ENCODE peak calls at places on chromosomes 16 and 17, in seven cellular contexts. I is upper lobe of right lung; R is small intestine; V is ovary; H is CD4-positive, alpha-beta memory T cell; C is cardiac muscle cell; P is HCT116. U is an unnamed sample.

GRCh38 chr17:55202906-55203305 is 61.9 kb upstream of the HLF start:
- DNase-seq in I (no peak), R (no peak), V (no peak), H (no peak), C (no peak), P (no peak), U (no peak)

GRCh38 chr16:18800674-18801196 is 614 bp downstream of the ARL6IP1 start:
- DNase-seq in I (no peak), R (no peak), V (no peak), H (no peak), C (peak; percentile 29), P (no peak), U (peak; percentile 32)

GRCh38 chr17:2689411-2690164 is 22.0 kb downstream of the CLUH start:
- DNase-seq in I (peak; percentile 68), R (no peak), V (peak; percentile 48), H (peak; percentile 41), C (no peak), P (no peak), U (no peak)

GRCh38 chr16:22419908-22420307 is 45.5 kb upstream of the CDR2 start:
- DNase-seq in I (no peak), R (no peak), V (no peak), H (no peak), C (no peak), P (no peak), U (no peak)

GRCh38 chr17:69864531-69864930 is 210.5 kb upstream of the KCNJ16 start:
- DNase-seq in I (no peak), R (no peak), V (no peak), H (no peak), C (no peak), P (no peak), U (no peak)

GRCh38 chr16:73202176-73202729 is 154.3 kb upstream of the ZFHX3 start:
- DNase-seq in I (no peak), R (peak; percentile 90), V (no peak), H (no peak), C (peak; percentile 92), P (no peak), U (no peak)

GRCh38 chr16:57528499-57529323 is 7.7 kb downstream of the CCDC102A start:
- DNase-seq in I (peak; percentile 61), R (peak; percentile 89), V (peak; percentile 42), H (no peak), C (no peak), P (no peak), U (no peak)

GRCh38 chr16:17501321-17501720 is 30.6 kb upstream of the XYLT1 start:
- DNase-seq in I (no peak), R (no peak), V (no peak), H (no peak), C (no peak), P (no peak), U (no peak)

GRCh38 chr16:20899503-20900298 is 457 bp downstream of the DCUN1D3 start:
- DNase-seq in I (no peak), R (peak; percentile 29), V (no peak), H (no peak), C (no peak), P (no peak), U (no peak)

GRCh38 chr16:27195941-27196595 is 7.3 kb upstream of the KDM8 start:
- DNase-seq in I (no peak), R (peak; percentile 77), V (no peak), H (peak; percentile 86), C (no peak), P (no peak), U (no peak)

GRCh38 chr16:66222756-66223155 is 143.7 kb upstream of the CDH5 start:
- DNase-seq in I (no peak), R (no peak), V (no peak), H (no peak), C (no peak), P (no peak), U (no peak)

GRCh38 chr16:88634994-88635670 is 3.2 kb upstream of the IL17C start:
- DNase-seq in I (no peak), R (no peak), V (no peak), H (no peak), C (no peak), P (no peak), U (no peak)

GRCh38 chr16:81548901-81549546 is 104.4 kb downstream of the CMIP start:
- DNase-seq in I (no peak), R (peak; percentile 98), V (no peak), H (no peak), C (no peak), P (no peak), U (no peak)

GRCh38 chr16:69497876-69498596 is 67.7 kb upstream of the NFAT5 start:
- DNase-seq in I (no peak), R (no peak), V (no peak), H (no peak), C (no peak), P (no peak), U (no peak)

GRCh38 chr16:66899945-66900688 is 18.6 kb downstream of the CDH16 start:
- DNase-seq in I (peak; percentile 87), R (peak; percentile 95), V (peak; percentile 95), H (no peak), C (peak; percentile 84), P (no peak), U (peak; percentile 86)

GRCh38 chr16:72198641-72199250 is 26.8 kb upstream of the PMFBP1 start:
- DNase-seq in I (no peak), R (no peak), V (no peak), H (no peak), C (no peak), P (no peak), U (no peak)

GRCh38 chr17:79749958-79750357 is 19.2 kb downstream of the ENPP7 start:
- DNase-seq in I (no peak), R (no peak), V (no peak), H (no peak), C (no peak), P (no peak), U (no peak)

GRCh38 chr17:79711715-79712305 is 18.9 kb upstream of the ENPP7 start:
- DNase-seq in I (no peak), R (peak; percentile 69), V (no peak), H (no peak), C (no peak), P (no peak), U (no peak)

GRCh38 chr17:35841505-35841904 is 27.2 kb downstream of the HEATR9 start:
- DNase-seq in I (no peak), R (no peak), V (no peak), H (no peak), C (peak; percentile 42), P (no peak), U (no peak)

DNA sequence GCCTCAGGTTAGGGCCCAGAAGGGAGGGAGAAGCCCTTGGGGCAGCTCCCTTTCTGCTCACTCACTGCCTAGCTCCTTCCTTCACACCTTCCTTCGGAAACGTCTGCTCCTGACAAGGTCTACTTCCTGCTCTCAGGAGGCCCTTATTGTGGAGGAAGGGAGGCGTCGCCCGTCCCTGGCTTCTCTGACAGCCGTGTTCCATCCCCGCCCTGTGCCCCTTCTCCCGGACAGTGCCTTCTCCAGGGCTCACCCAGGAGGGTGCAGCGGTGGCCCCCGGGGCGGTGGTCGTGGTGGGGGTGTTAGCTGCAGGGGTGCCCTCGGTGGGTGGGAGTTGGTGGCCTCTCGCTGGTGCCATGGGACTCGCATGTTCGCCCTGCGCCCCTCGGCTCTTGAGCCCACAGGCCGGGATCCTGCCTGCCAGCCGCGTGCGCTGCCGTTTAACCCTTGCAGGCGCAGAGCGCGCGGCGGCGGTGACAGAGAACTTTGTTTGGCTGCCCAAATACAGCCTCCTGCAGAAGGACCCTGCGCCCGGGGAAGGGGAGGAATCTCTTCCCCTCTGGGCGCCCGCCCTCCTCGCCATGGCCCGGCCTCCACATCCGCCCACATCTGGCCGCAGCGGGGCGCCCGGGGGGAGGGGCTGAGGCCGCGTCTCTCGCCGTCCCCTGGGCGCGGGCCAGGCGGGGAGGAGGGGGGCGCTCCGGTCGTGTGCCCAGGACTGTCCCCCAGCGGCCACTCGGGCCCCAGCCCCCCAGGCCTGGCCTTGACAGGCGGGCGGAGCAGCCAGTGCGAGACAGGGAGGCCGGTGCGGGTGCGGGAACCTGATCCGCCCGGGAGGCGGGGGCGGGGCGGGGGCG is 231.9 kb downstream of the SEC14L1 start:
- DNase-seq in I (peak; percentile 90), R (peak; percentile 77), V (peak; percentile 92), H (peak; percentile 74), C (peak; percentile 91), P (no peak), U (peak; percentile 98)
- H3K4me1 ChIP-seq in I (peaks cover 65% of the 10 kb centered on the region), R (peaks cover 6% of the 10 kb centered on the region), V (peaks cover 41% of the 10 kb centered on the region), H (peaks cover 66% of the 10 kb centered on the region), C (peaks cover 36% of the 10 kb centered on the region), P (peaks cover 48% of the 10 kb centered on the region), U (peaks cover 41% of the 10 kb centered on the region)

GRCh38 chr17:4673986-4674770 is 29.8 kb downstream of the PELP1 start:
- DNase-seq in I (no peak), R (no peak), V (no peak), H (no peak), C (no peak), P (no peak), U (no peak)

GRCh38 chr17:4675791-4676190 is 28.1 kb downstream of the PELP1 start:
- DNase-seq in I (no peak), R (no peak), V (no peak), H (no peak), C (no peak), P (no peak), U (no peak)

GRCh38 chr17:4678448-4679026 is 25.4 kb downstream of the PELP1 start:
- DNase-seq in I (no peak), R (no peak), V (no peak), H (no peak), C (peak; percentile 66), P (peak; percentile 61), U (no peak)

GRCh38 chr17:4676777-4677176 is 27.2 kb downstream of the PELP1 start:
- DNase-seq in I (no peak), R (no peak), V (no peak), H (no peak), C (no peak), P (no peak), U (no peak)

GRCh38 chr17:4679652-4680051 is 24.3 kb downstream of the PELP1 start:
- DNase-seq in I (no peak), R (peak; percentile 27), V (no peak), H (no peak), C (peak; percentile 46), P (peak; percentile 32), U (no peak)
- H3K27ac ChIP-seq in I (no peak overlapping the region), R (no peak overlapping the region), V (no peak overlapping the region), H (no peak overlapping the region), C (peak overlapping the region; percentile 82), P (peak overlapping the region; percentile 36), U (no peak overlapping the region)

GRCh38 chr17:4310349-4311060 is 46.7 kb upstream of the ANKFY1 start:
- DNase-seq in I (no peak), R (peak; percentile 36), V (no peak), H (no peak), C (peak; percentile 87), P (no peak), U (no peak)
- H3K4me1 ChIP-seq in I (peaks cover 32% of the 10 kb centered on the region), R (no peaks in the 10 kb centered on the region), V (peaks cover 9% of the 10 kb centered on the region), H (peaks cover 57% of the 10 kb centered on the region), C (peaks cover 41% of the 10 kb centered on the region), P (no peaks in the 10 kb centered on the region), U (no peaks in the 10 kb centered on the region)

DNA sequence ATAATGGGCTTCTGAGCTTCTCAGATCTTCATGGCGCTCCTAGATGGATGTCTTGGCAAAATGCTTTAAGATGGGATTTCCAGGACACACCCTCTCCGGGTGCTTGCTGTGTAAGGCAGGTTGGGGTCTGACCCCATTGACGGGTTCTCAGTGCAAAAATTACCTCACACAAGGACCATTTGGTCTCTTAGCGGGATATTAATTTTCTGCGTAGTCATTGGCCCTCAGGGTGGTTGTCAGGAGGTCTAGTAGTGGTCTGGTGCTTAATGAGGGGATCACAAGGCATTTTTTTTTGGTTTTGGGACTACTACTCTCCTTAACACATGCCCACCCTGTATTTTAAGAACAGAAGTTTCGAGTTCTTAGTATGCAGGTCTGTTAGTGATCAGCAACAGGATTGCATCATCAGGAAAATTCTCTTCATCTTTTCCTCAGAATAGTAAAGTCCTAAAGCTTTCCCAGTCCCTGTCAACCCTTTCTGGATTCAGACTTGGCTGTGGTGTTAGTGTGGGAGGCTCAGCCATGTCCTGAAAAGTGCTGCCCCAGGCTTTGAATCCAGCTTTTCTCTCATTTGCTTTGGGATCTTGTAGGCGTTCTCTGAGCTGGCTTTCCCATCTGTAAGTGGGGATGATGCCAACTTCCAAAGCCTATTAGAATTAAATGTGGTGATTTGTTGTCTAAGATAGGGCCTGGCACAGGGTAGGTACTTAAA is 2.8 kb downstream of the ALKBH5 start:
- DNase-seq in I (no peak), R (no peak), V (no peak), H (no peak), C (peak; percentile 80), P (no peak), U (no peak)
- H3K27ac ChIP-seq in I (peak overlapping the region; percentile 40), R (peak overlapping the region; percentile 3), V (no peak overlapping the region), H (peak overlapping the region; percentile 89), C (no peak overlapping the region), P (no peak overlapping the region), U (peak overlapping the region; percentile 0)

U was measured in SJCRH30.